ENCODE peak calls at places on chromosome 14, in four cellular contexts. A is IMR-90, U is H1, L is mesendoderm. V is an unnamed sample.

GRCh38 chr14:63179383-63179782 is 24.9 kb upstream of the RHOJ start:
- DNase-seq in U (no peak), A (no peak), L (no peak), V (no peak)

GRCh38 chr14:88974991-88975835 is 150.8 kb downstream of the TTC8 start:
- DNase-seq in A (no peak), U (no peak), L (no peak), V (no peak)

GRCh38 chr14:24198845-24199524 is 3.7 kb upstream of the TM9SF1 start:
- DNase-seq in L (no peak), U (no peak), A (no peak), V (no peak)

GRCh38 chr14:93126124-93126523 is 10.4 kb upstream of the ITPK1 start:
- DNase-seq in A (no peak), L (no peak), U (no peak), V (no peak)

GRCh38 chr14:104094709-104095425 is 9.4 kb downstream of the ASPG start:
- DNase-seq in A (no peak), U (peak), L (peak), V (peak)

GRCh38 chr14:32939254-32940065 is 781 bp downstream of the NPAS3 start:
- DNase-seq in A (peak), L (peak), U (no peak), V (peak)

GRCh38 chr14:34052658-34053014 is 101.8 kb upstream of the EGLN3 start:
- DNase-seq in A (no peak), U (no peak), L (peak), V (peak)

GRCh38 chr14:72756967-72757366 is 136.9 kb downstream of the DPF3 start:
- DNase-seq in L (no peak), A (no peak), U (no peak), V (no peak)

GRCh38 chr14:35399083-35399807 is 5.3 kb downstream of the NFKBIA start:
- DNase-seq in L (no peak), U (no peak), A (no peak), V (no peak)

GRCh38 chr14:73817020-73817419 is 34.6 kb upstream of the PTGR2 start:
- DNase-seq in U (no peak), A (no peak), L (no peak), V (no peak)

GRCh38 chr14:44914849-44915248 is 46.9 kb downstream of the KLHL28 start:
- DNase-seq in A (peak), L (peak), U (no peak), V (peak)

GRCh38 chr14:90534091-90534837 is 137.4 kb downstream of the CALM1 start:
- DNase-seq in L (no peak), U (no peak), A (peak), V (no peak)

GRCh38 chr14:91145396-91146160 is 31.7 kb downstream of the DGLUCY start:
- DNase-seq in A (no peak), L (no peak), U (no peak), V (no peak)

GRCh38 chr14:79809849-79810612 is 401.3 kb downstream of the DIO2 start:
- DNase-seq in A (peak), L (peak), U (no peak), V (no peak)

GRCh38 chr14:33563492-33563891 is 387.4 kb downstream of the EGLN3 start:
- DNase-seq in A (no peak), U (no peak), L (no peak), V (no peak)

GRCh38 chr14:75339059-75339458 is 60.4 kb downstream of the FOS start:
- DNase-seq in A (peak), L (peak), U (no peak), V (no peak)

GRCh38 chr14:20855652-20856291 is 35.4 kb upstream of the RNASE3 start:
- DNase-seq in L (peak), U (peak), A (peak), V (peak)

GRCh38 chr14:105974902-105975301 is 448.5 kb downstream of the TMEM121 start:
- DNase-seq in A (no peak), U (no peak), L (peak), V (no peak)

GRCh38 chr14:76958975-76959710 is 69.4 kb downstream of the IRF2BPL start:
- DNase-seq in A (peak), U (no peak), L (no peak), V (no peak)

GRCh38 chr14:65423986-65424385 is 11.5 kb downstream of the FUT8 start:
- DNase-seq in A (no peak), L (no peak), U (no peak), V (no peak)

GRCh38 chr14:90922141-90922540 is 105.9 kb upstream of the TTC7B start:
- DNase-seq in A (no peak), U (no peak), L (no peak), V (no peak)

GRCh38 chr14:30191639-30192279 is 264.1 kb upstream of the PRKD1 start:
- DNase-seq in A (peak), L (no peak), U (no peak), V (no peak)

GRCh38 chr14:50741571-50741970 is 73.5 kb upstream of the SAV1 start:
- DNase-seq in L (peak), A (peak), U (no peak), V (no peak)

GRCh38 chr14:93051600-93052546 is 63.9 kb downstream of the ITPK1 start:
- DNase-seq in A (no peak), L (peak), U (peak), V (peak)

GRCh38 chr14:89378119-89378518 is 38.9 kb downstream of the FOXN3 start:
- DNase-seq in A (peak), U (no peak), L (no peak), V (no peak)

GRCh38 chr14:27750096-27750495 is 1016.5 kb upstream of the FOXG1 start:
- DNase-seq in A (no peak), L (no peak), U (no peak), V (no peak)

GRCh38 chr14:55756078-55756477 is 176.1 kb downstream of the KTN1 start:
- DNase-seq in U (no peak), L (no peak), A (no peak), V (no peak)

GRCh38 chr14:92448786-92449185 is 64.8 kb upstream of the RIN3 start:
- DNase-seq in U (no peak), A (no peak), L (no peak), V (no peak)

GRCh38 chr14:106396999-106397398 is 870.6 kb downstream of the TMEM121 start:
- DNase-seq in L (no peak), A (no peak), U (no peak), V (no peak)

GRCh38 chr14:106840258-106840657 is 1313.9 kb downstream of the TMEM121 start:
- DNase-seq in A (no peak), U (no peak), L (no peak), V (no peak)

DNA sequence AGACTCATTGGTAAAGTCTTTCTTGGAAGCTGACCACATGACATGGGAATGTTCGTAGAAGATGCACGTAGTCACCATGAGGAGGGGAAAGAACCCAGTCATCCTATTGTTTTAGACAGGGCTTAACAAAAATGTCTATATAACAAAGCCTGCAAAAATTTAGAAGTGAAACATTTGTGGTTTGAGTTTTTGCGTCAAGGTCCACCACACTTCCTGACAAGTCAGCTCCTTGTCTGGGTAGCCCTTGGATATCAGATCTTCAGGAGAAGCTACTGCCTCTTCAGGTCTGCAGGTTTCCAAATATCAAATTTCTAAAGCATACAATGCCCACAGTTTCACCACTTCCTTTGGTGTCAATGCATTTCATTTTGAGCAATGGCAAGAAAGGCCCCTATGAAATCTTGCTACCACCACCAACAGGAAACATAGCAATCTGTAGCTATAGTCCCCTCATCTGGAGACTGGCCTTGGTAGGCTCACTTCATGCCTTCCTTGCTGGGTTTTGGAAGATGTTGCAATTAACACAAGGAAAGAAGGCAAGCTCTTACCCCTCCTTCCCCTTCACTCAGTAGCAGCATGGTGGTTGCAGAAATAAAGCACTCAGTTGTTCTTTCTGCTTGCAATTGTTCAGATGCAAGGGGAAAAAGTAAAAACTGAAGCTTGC is 235.2 kb downstream of the PCNX1 start:
- DNase-seq in U (no peak), L (peak), A (peak), V (no peak)
- H3K56ac ChIP-seq in U (no peak), L (no peak), A (peak), V (no peak)

GRCh38 chr14:60311417-60311816 is 62.4 kb downstream of the PPM1A start:
- DNase-seq in L (peak), U (no peak), A (peak), V (no peak)
- H2AK5ac ChIP-seq in L (no peak), U (no peak), A (no peak), V (no peak)

DNA sequence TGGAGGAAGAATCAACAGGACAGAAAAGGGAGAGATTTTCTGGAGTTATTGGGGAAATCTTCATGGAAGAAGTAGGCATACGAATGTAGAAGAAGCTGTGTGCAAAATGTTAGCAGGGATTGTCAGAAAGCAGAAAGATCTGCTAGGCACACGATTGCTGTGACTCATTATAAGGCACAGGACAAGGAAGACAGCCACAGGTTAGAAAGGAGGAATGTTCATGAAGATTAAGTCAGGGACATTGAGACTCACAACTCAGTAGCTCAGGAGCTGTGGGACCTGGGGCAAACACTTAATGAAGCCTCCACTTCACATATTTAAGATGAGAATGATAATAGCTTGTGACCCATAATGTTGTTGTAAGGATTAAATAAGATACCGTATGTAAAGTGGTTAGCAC is 26.7 kb upstream of the RTRAF start:
- DNase-seq in L (peak), A (peak), U (no peak), V (no peak)
- H3K56ac ChIP-seq in L (no peak), A (no peak), U (no peak), V (no peak)

GRCh38 chr14:98743536-98743935 is 528.5 kb downstream of the BCL11B start:
- DNase-seq in U (no peak), A (no peak), L (no peak), V (no peak)

GRCh38 chr14:98742001-98742400 is 530.0 kb downstream of the BCL11B start:
- DNase-seq in A (no peak), L (no peak), U (no peak), V (no peak)

GRCh38 chr14:98736701-98737338 is 535.2 kb downstream of the BCL11B start:
- DNase-seq in A (no peak), U (no peak), L (no peak), V (no peak)

GRCh38 chr14:98741523-98741922 is 530.5 kb downstream of the BCL11B start:
- DNase-seq in A (no peak), U (no peak), L (no peak), V (no peak)
- H2AK5ac ChIP-seq in A (no peak), U (no peak), L (no peak), V (no peak)

V was measured in H9.